ENCODE peak calls at places on chromosomes 7 and 10, in six cellular contexts. E is stimulated activated CD4-positive, alpha-beta T cell treated with anti-CD3 and anti-CD28 coated beads, TNF-alpha, amount 100 ng/mL, for 48 hours; R is iris pigment epithelial cell; U is activated T-cell treated with anti-CD3 and anti-CD28 coated beads, Interleukin-2, amount 50 U/mL, for 72 hours; J is thoracic aorta; C is activated naive CD8-positive, alpha-beta T cell treated with anti-CD3 and anti-CD28 coated beads, Interleukin-2, amount 50 U/mL, for 16 hours. X is an unnamed sample.
A peak's percentile ranks its signal among the peaks of the same experiment; 100 is the strongest.

GRCh38 chr7:29989257-29989995 is at the start of gene SCRN1:
- DNase-seq in E (no peak), R (peak; percentile 32), U (peak; percentile 34), J (no peak), C (no peak), X (no peak)

GRCh38 chr7:2808891-2809660 is 35.0 kb downstream of the GNA12 start:
- DNase-seq in E (no peak), R (no peak), U (no peak), J (no peak), C (no peak), X (no peak)

GRCh38 chr10:104577171-104577570 is 63.9 kb upstream of the SORCS3 start:
- DNase-seq in E (no peak), R (no peak), U (no peak), J (no peak), C (no peak), X (no peak)

GRCh38 chr7:6409991-6410693 is 37.6 kb downstream of the DAGLB start:
- DNase-seq in E (no peak), R (no peak), U (no peak), J (no peak), C (no peak), X (no peak)

GRCh38 chr7:22113041-22113440 is 167.3 kb upstream of the CDCA7L start:
- DNase-seq in E (no peak), R (no peak), U (no peak), J (no peak), C (no peak), X (no peak)

GRCh38 chr10:63542835-63543575 is 21.8 kb downstream of the REEP3 start:
- DNase-seq in E (no peak), R (peak; percentile 44), U (no peak), J (no peak), C (no peak), X (no peak)

GRCh38 chr7:69677054-69677847 is 79.0 kb downstream of the AUTS2 start:
- DNase-seq in E (no peak), R (no peak), U (no peak), J (no peak), C (no peak), X (no peak)

GRCh38 chr7:84113286-84113685 is 81.3 kb downstream of the SEMA3A start:
- DNase-seq in E (no peak), R (peak; percentile 28), U (no peak), J (no peak), C (no peak), X (no peak)

GRCh38 chr7:17474724-17475344 is 176.4 kb downstream of the AHR start:
- DNase-seq in E (no peak), R (no peak), U (no peak), J (no peak), C (no peak), X (no peak)

GRCh38 chr7:424961-425793 is 94.5 kb downstream of the PDGFA start:
- DNase-seq in E (no peak), R (no peak), U (no peak), J (peak; percentile 36), C (no peak), X (no peak)

GRCh38 chr7:158941821-158942605 is 85.7 kb downstream of the DYNC2I1 start:
- DNase-seq in E (no peak), R (no peak), U (no peak), J (no peak), C (no peak), X (no peak)

GRCh38 chr10:17009228-17009700 is 120.3 kb downstream of the CUBN start:
- DNase-seq in E (no peak), R (peak; percentile 66), U (no peak), J (no peak), C (no peak), X (no peak)

GRCh38 chr7:27110977-27111752 is 8.7 kb upstream of the HOXA2 start:
- DNase-seq in E (no peak), R (no peak), U (no peak), J (no peak), C (no peak), X (no peak)

GRCh38 chr10:110737886-110738634 is 93.9 kb downstream of the RBM20 start:
- DNase-seq in E (no peak), R (peak; percentile 75), U (no peak), J (no peak), C (no peak), X (no peak)

GRCh38 chr7:6272481-6273323 is at the start of gene CYTH3:
- DNase-seq in E (peak; percentile 46), R (peak; percentile 73), U (peak; percentile 90), J (no peak), C (peak; percentile 48), X (peak; percentile 37)

GRCh38 chr7:47721670-47722069 is 139.8 kb upstream of the TNS3 start:
- DNase-seq in E (no peak), R (no peak), U (no peak), J (no peak), C (no peak), X (no peak)

GRCh38 chr10:71009031-71009605 is 120.8 kb upstream of the PCBD1 start:
- DNase-seq in E (no peak), R (no peak), U (no peak), J (no peak), C (no peak), X (no peak)

GRCh38 chr7:143245123-143245522 is 18.1 kb upstream of the GSTK1 start:
- DNase-seq in E (no peak), R (peak; percentile 73), U (no peak), J (no peak), C (no peak), X (no peak)

GRCh38 chr10:15084502-15084922 is 4.1 kb downstream of the ACBD7 start:
- DNase-seq in E (no peak), R (peak; percentile 100), U (no peak), J (no peak), C (no peak), X (no peak)

GRCh38 chr7:111090834-111091233 is at the start of gene LRRN3:
- DNase-seq in E (peak; percentile 34), R (peak; percentile 84), U (no peak), J (no peak), C (peak; percentile 26), X (no peak)

GRCh38 chr10:35070521-35070920 is 19.6 kb downstream of the CUL2 start:
- DNase-seq in E (no peak), R (no peak), U (no peak), J (no peak), C (no peak), X (no peak)

GRCh38 chr10:3951993-3952392 is 167.0 kb upstream of the KLF6 start:
- DNase-seq in E (no peak), R (no peak), U (no peak), J (peak; percentile 61), C (no peak), X (no peak)

GRCh38 chr10:28111712-28112111 is 112.8 kb upstream of the ODAD2 start:
- DNase-seq in E (no peak), R (peak; percentile 74), U (no peak), J (no peak), C (no peak), X (no peak)

GRCh38 chr10:72308320-72308987 is 34.7 kb downstream of the DDIT4 start:
- DNase-seq in E (no peak), R (peak; percentile 95), U (peak; percentile 59), J (no peak), C (no peak), X (no peak)

GRCh38 chr10:77392851-77393250 is 244.8 kb downstream of the KCNMA1 start:
- DNase-seq in E (no peak), R (peak; percentile 91), U (no peak), J (peak; percentile 46), C (no peak), X (no peak)

GRCh38 chr10:87054373-87055295 is 34.5 kb downstream of the FAM25A start:
- DNase-seq in E (peak; percentile 2), R (peak; percentile 87), U (no peak), J (no peak), C (no peak), X (no peak)

GRCh38 chr7:159062596-159062995 is 82.1 kb downstream of the VIPR2 start:
- DNase-seq in E (no peak), R (no peak), U (no peak), J (no peak), C (no peak), X (no peak)

GRCh38 chr7:156642306-156643045 is 1.9 kb downstream of the RNF32 start:
- DNase-seq in E (no peak), R (no peak), U (no peak), J (no peak), C (no peak), X (no peak)

GRCh38 chr7:95028683-95029082 is 121.3 kb downstream of the PPP1R9A start:
- DNase-seq in E (no peak), R (no peak), U (no peak), J (no peak), C (no peak), X (no peak)

GRCh38 chr7:139776486-139777303 is 1.1 kb downstream of the HIPK2 start:
- DNase-seq in E (no peak), R (peak; percentile 61), U (peak; percentile 28), J (no peak), C (no peak), X (no peak)

X was measured in omental fat pad.